ENCODE peak calls at places on chromosomes 12 and 14, in four cellular contexts. X is fibroblast of the aortic adventitia, G is OCI-LY7, S is astrocyte of the spinal cord. P is an unnamed sample.

GRCh38 chr12:122732170-122732569 is 1.5 kb upstream of the HCAR1 start:
- DNase-seq in S (no peak), G (no peak), X (no peak), P (no peak)

GRCh38 chr12:57240926-57241555 is 9.9 kb downstream of the STAC3 start:
- DNase-seq in G (peak), X (no peak), S (no peak), P (no peak)

GRCh38 chr12:8827551-8828347 is 5.3 kb downstream of the A2ML1 start:
- DNase-seq in X (no peak), S (no peak), G (no peak), P (no peak)

GRCh38 chr12:65209655-65210043 is 40.3 kb downstream of the LEMD3 start:
- DNase-seq in X (no peak), G (peak), S (no peak), P (peak)

GRCh38 chr14:96421236-96421635 is 29.3 kb downstream of the AK7 start:
- DNase-seq in X (no peak), G (no peak), S (no peak), P (no peak)

GRCh38 chr14:38808734-38809455 is 294.1 kb downstream of the SEC23A start:
- DNase-seq in X (no peak), G (no peak), S (no peak), P (no peak)

GRCh38 chr12:29499235-29499634 is 1.7 kb upstream of the OVCH1 start:
- DNase-seq in S (no peak), X (no peak), G (no peak), P (no peak)

GRCh38 chr14:59728294-59728693 is 142.3 kb downstream of the RTN1 start:
- DNase-seq in S (no peak), X (no peak), G (no peak), P (no peak)

GRCh38 chr12:96434107-96434506 is 33.9 kb upstream of the CDK17 start:
- DNase-seq in S (peak), G (peak), X (peak), P (peak)

GRCh38 chr14:29584992-29585391 is 342.7 kb downstream of the PRKD1 start:
- DNase-seq in S (peak), G (no peak), X (peak), P (peak)

GRCh38 chr12:21618566-21618965 is 13.9 kb upstream of the GYS2 start:
- DNase-seq in X (no peak), S (no peak), G (no peak), P (no peak)

GRCh38 chr12:21617030-21617429 is 12.4 kb upstream of the GYS2 start:
- DNase-seq in S (no peak), X (no peak), G (no peak), P (no peak)

GRCh38 chr12:21615441-21615840 is 10.8 kb upstream of the GYS2 start:
- DNase-seq in G (no peak), S (no peak), X (no peak), P (no peak)

GRCh38 chr12:21614510-21614909 is 9.9 kb upstream of the GYS2 start:
- DNase-seq in X (no peak), G (no peak), S (no peak), P (no peak)

GRCh38 chr12:21613931-21614330 is 9.3 kb upstream of the GYS2 start:
- DNase-seq in X (no peak), S (no peak), G (no peak), P (no peak)
- TF ChIP-seq CTCF in X (no peak), S (no peak), G (no peak), P (no peak)

GRCh38 chr14:76931629-76932402 is 96.7 kb downstream of the IRF2BPL start:
- DNase-seq in G (no peak), X (no peak), S (no peak), P (no peak)
- H3K4me3 ChIP-seq in G (no peak), X (no peak), S (no peak), P (no peak)

GRCh38 chr12:24630446-24630845 is 318.5 kb downstream of the BCAT1 start:
- DNase-seq in X (peak), S (no peak), G (no peak), P (no peak)
- TF ChIP-seq CTCF in X (peak), S (no peak), G (peak), P (peak)

GRCh38 chr14:100555436-100556067 is 31.7 kb downstream of the BEGAIN start:
- DNase-seq in S (no peak), G (no peak), X (no peak), P (no peak)

GRCh38 chr14:100552524-100553125 is 34.6 kb downstream of the BEGAIN start:
- DNase-seq in X (no peak), G (no peak), S (no peak), P (no peak)

GRCh38 chr14:100556076-100556475 is 31.1 kb downstream of the BEGAIN start:
- DNase-seq in X (no peak), S (no peak), G (no peak), P (no peak)

GRCh38 chr14:100554696-100555320 is 32.4 kb downstream of the BEGAIN start:
- DNase-seq in X (no peak), S (no peak), G (no peak), P (no peak)

DNA sequence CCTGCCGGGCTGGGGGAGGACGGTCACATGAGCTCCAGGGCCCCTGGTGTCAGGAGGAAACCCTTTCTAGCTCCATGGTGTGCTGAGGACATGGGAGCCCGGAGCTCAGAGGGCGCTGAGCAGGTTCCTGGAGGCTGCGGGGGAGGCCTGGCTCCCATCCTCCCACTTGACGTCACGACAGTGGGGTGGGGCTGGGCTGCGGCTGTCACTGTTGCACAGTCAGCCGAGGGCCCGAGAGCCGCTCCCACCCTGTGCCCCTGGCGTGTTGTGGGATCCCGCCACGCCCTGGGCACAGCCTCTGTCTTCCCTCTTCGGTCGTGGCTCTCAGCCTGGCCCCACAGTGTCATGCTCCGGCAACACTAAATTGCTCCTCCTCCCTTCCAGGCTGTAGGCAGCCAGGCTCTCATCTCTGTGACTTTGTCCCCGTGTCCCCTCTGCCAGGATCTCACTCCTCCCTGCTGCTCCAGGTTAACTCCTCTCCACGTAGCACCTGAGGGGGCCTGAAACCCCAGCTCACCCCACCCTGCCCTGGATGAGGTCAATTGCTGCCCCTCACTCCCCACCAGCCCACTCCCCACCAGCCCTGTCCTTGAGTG is 33.0 kb downstream of the BEGAIN start:
- DNase-seq in G (no peak), X (peak), S (no peak), P (no peak)
- H3K4me3 ChIP-seq in G (no peak), X (no peak), S (no peak), P (no peak)

GRCh38 chr14:24057271-24057670 is 5.5 kb downstream of the CARMIL3 start:
- DNase-seq in X (no peak), S (no peak), G (no peak), P (no peak)

GRCh38 chr14:24059841-24060388 is 8.1 kb downstream of the CARMIL3 start:
- DNase-seq in S (no peak), X (no peak), G (no peak), P (no peak)

GRCh38 chr14:24057867-24058259 is 6.1 kb downstream of the CARMIL3 start:
- DNase-seq in G (no peak), X (no peak), S (no peak), P (no peak)

GRCh38 chr14:24058951-24059475 is 7.2 kb downstream of the CARMIL3 start:
- DNase-seq in S (no peak), X (no peak), G (no peak), P (no peak)

DNA sequence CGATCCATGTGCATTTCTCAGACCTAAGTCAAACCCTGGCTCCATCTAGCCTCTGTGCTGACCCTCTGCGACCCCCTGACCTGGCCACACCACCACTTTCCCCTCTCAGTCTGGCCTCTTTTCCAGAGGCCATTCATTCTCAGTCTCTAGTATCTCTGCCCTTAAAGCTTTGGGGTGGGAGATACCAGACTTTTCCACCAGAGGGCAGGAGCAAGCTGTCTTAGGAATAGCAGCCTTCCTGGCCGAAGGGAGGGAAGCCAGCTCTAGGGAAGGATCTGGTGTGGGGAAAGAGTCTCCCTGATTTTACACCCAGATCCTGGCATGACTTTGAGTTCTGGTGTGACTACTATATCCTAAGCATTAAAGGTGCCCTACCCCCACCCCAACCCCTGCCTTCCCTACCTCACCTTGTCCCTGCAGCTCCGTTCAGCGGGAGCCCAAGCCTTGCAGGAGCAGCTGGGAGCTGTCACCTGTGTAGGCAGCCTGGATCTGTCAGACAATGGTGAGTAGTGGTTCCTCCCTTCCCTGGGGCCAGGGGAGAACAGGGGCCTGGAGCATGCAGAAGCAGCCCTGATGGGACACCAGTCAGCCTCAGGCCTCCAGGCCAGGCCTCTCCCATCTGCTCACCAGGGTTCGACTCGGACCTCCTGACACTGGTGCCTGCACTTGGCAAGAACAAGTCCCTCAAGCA is 6.6 kb downstream of the CARMIL3 start:
- DNase-seq in G (peak), S (peak), X (peak), P (no peak)
- TF ChIP-seq CTCF in G (peak), S (peak), X (peak), P (peak)

DNA sequence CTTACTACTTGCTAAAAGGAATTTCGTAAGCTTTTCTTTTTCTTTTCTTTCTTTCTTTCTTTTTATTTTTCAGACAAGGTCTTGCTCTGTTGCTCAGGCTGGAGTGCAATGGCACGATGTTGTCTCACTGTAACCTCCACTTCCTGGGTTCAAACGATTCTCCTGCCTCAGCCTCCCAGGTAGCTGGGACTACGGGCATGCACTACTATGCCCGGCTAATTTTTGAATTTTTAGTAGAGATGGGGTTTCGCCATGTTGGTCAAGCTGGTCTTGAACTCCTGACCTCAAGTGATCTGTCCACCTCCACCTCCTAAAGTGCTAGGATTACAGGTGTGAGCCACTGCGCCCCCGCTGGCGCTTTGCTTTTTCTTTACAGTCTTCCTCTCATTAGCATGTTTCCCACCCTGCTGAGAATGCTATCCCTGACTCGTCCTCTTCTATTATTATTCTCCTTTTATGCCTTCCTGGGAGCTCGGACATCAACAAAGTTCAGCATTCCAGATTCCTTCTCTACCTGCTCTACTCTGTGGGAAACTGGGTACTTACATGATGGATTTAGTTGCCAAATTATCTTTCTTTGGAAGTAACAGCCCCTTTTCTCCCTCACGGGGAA is 3.1 kb downstream of the MTHFD1 start:
- DNase-seq in S (no peak), X (no peak), G (no peak), P (no peak)
- H3K4me3 ChIP-seq in S (no peak), X (no peak), G (no peak), P (no peak)

GRCh38 chr14:90557516-90557915 is 160.7 kb downstream of the CALM1 start:
- DNase-seq in X (no peak), S (no peak), G (no peak), P (no peak)

GRCh38 chr14:90555126-90556049 is 158.6 kb downstream of the CALM1 start:
- DNase-seq in S (no peak), G (no peak), X (no peak), P (no peak)

GRCh38 chr14:90558041-90558982 is 161.5 kb downstream of the CALM1 start:
- DNase-seq in S (no peak), G (no peak), X (no peak), P (no peak)

GRCh38 chr14:90556050-90556477 is 159.2 kb downstream of the CALM1 start:
- DNase-seq in G (no peak), S (no peak), X (no peak), P (no peak)

GRCh38 chr14:90556666-90557450 is 160.0 kb downstream of the CALM1 start:
- DNase-seq in X (no peak), S (no peak), G (no peak), P (no peak)
- TF ChIP-seq CTCF in X (no peak), S (no peak), G (no peak), P (peak)

GRCh38 chr14:24310387-24310665 is 386 bp downstream of the LTB4R2 start:
- DNase-seq in S (no peak), X (no peak), G (no peak), P (no peak)
- H3K4me3 ChIP-seq in S (no peak), X (no peak), G (no peak), P (no peak)

GRCh38 chr12:126616441-126616840 is 1551.2 kb downstream of the AACS start:
- DNase-seq in S (no peak), G (no peak), X (no peak), P (no peak)

GRCh38 chr12:126617312-126617711 is 1552.1 kb downstream of the AACS start:
- DNase-seq in S (no peak), G (no peak), X (no peak), P (no peak)
- TF ChIP-seq CTCF in S (peak), G (peak), X (no peak), P (peak)

DNA sequence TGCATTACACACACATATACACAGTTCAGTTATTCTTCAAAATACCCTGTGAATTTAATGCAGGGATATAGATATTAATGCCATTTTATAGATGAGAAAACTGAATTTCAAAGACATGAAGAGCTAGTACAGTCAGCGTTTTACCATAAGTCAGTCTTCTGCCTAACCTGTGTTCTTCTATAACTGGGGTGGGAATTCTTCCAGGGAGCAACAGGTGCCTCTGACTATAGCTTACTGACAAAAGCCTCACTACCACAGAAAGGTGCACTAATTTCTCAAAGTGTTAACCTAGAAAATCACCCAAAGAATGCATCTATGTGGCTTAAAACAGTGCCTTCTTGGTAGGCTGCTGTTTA is 84.4 kb downstream of the STXBP6 start:
- DNase-seq in S (no peak), G (no peak), X (no peak), P (no peak)
- H3K4me3 ChIP-seq in S (no peak), G (no peak), X (no peak), P (no peak)